ENCODE peak calls at places on chromosomes 2 and 18, in ten cellular contexts. T is activated T-helper 1 cell treated with Interleukin-2 at 50 U/mL for 16 hours; Y is stimulated activated CD4-positive, alpha-beta T cell treated with anti-CD3 and anti-CD28 coated beads, Interleukin-4, amount 100 ng/mL, for 24 hours; X is activated CD4-positive, alpha-beta T cell treated with anti-CD3 and anti-CD28 coated beads for 48 hours; L is germinal center; C is NCI-H2081 treated with DMSO at 0.1 percent for 48 hours; V is stimulated activated naive CD8-positive, alpha-beta T cell treated with anti-CD3 and anti-CD28 coated beads, Interleukin-15, Interleukin-2, amounts not matched to agents 100 U/mL and 50 U/mL, for 24 hours; N is memory B cell; D is NCI-H510A treated with DMSO at 0.1 percent for 48 hours; S is nephron progenitor cell. A is an unnamed sample.

GRCh38 chr2:12303181-12304030 is 413.3 kb upstream of the TRIB2 start:
- DNase-seq in C (no peak), N (no peak), T (no peak), D (peak), V (peak), L (no peak), X (peak), S (no peak), Y (no peak), A (no peak)

GRCh38 chr18:64747803-64748202 is 598.9 kb upstream of the LINC00305 start:
- DNase-seq in D (no peak), V (no peak), T (no peak), C (no peak), X (no peak), L (no peak), N (no peak), S (no peak), Y (no peak), A (no peak)

GRCh38 chr18:50287028-50287440 is 458 bp downstream of the CXXC1 start:
- DNase-seq in Y (no peak), X (no peak), V (no peak), S (no peak), T (no peak), D (no peak), N (no peak), C (no peak), L (no peak), A (no peak)

GRCh38 chr2:9637330-9637729 is 6.5 kb upstream of the YWHAQ start:
- DNase-seq in T (no peak), L (no peak), N (no peak), V (no peak), Y (no peak), X (no peak), S (no peak), D (no peak), C (no peak), A (no peak)

GRCh38 chr2:180523629-180524340 is 456.6 kb upstream of the UBE2E3 start:
- DNase-seq in X (no peak), D (no peak), L (no peak), N (no peak), S (no peak), V (no peak), T (no peak), C (no peak), Y (no peak), A (no peak)

GRCh38 chr2:68837164-68837860 is 33.9 kb downstream of the BMP10 start:
- DNase-seq in D (no peak), T (peak), S (peak), C (no peak), X (peak), V (peak), N (peak), Y (peak), L (peak), A (peak)

GRCh38 chr2:64114063-64114911 is 29.9 kb downstream of the PELI1 start:
- DNase-seq in S (no peak), V (no peak), D (no peak), C (no peak), X (no peak), N (no peak), T (no peak), L (no peak), Y (no peak), A (no peak)

GRCh38 chr2:48799605-48800004 is 44.1 kb upstream of the LHCGR start:
- DNase-seq in C (no peak), N (no peak), L (no peak), D (no peak), S (no peak), V (no peak), Y (no peak), X (no peak), T (no peak), A (no peak)

GRCh38 chr2:71277536-71278103 is 50.7 kb upstream of the PAIP2B start:
- DNase-seq in N (no peak), S (peak), V (peak), X (peak), D (peak), C (no peak), L (peak), Y (peak), T (no peak), A (peak)

GRCh38 chr2:55168221-55169154 is 63.6 kb downstream of the CLHC1 start:
- DNase-seq in S (peak), Y (peak), D (peak), X (peak), N (peak), T (no peak), V (peak), C (peak), L (peak), A (no peak)

GRCh38 chr18:77080283-77080682 is 52.3 kb downstream of the MBP start:
- DNase-seq in X (no peak), Y (no peak), T (no peak), D (no peak), S (no peak), L (peak), N (peak), V (no peak), C (no peak), A (peak)

GRCh38 chr2:206257345-206257744 is 17.1 kb upstream of the ZDBF2 start:
- DNase-seq in D (no peak), L (no peak), X (no peak), T (no peak), S (no peak), Y (no peak), N (no peak), C (no peak), V (no peak), A (no peak)

A was measured in activated CD8-positive, alpha-beta memory T cell treated with anti-CD3 and anti-CD28 coated beads for 24 hours.